ENCODE peak calls at places on chromosomes 4 and X, in ten cellular contexts. O is bronchial epithelial cell, N is choroid plexus epithelial cell, K is fibroblast of pulmonary artery, X is spleen, P is left lung, S is AG09319, U is Peyer's patch, M is endothelial cell, Q is mesothelial cell of epicardium. R is an unnamed sample.

GRCh38 chr4:137310593-137311490 is 221.5 kb downstream of the PCDH18 start:
- DNase-seq in O (peak), N (peak), K (peak), X (no peak), P (no peak), S (peak), U (no peak), M (no peak), Q (no peak), R (peak)

GRCh38 chrX:96389314-96390048 is 295.2 kb upstream of the DIAPH2 start:
- DNase-seq in O (peak), N (peak), K (peak), X (no peak), P (no peak), S (no peak), U (no peak), M (no peak), Q (no peak), R (no peak)

GRCh38 chr4:121072836-121073362 is 564 bp upstream of the NDNF start:
- DNase-seq in O (no peak), N (peak), K (no peak), X (no peak), P (no peak), S (no peak), U (no peak), M (peak), Q (peak), R (no peak)

GRCh38 chrX:132489256-132490085 is 633 bp upstream of the MBNL3 start:
- DNase-seq in O (peak), N (peak), K (peak), X (peak), P (peak), S (no peak), U (peak), M (peak), Q (peak), R (peak)

GRCh38 chr4:16686195-16686594 is 212.2 kb downstream of the LDB2 start:
- DNase-seq in O (peak), N (peak), K (peak), X (no peak), P (no peak), S (peak), U (no peak), M (no peak), Q (no peak), R (peak)

GRCh38 chr4:17232575-17233253 is 279.2 kb downstream of the QDPR start:
- DNase-seq in O (no peak), N (peak), K (peak), X (no peak), P (no peak), S (peak), U (no peak), M (no peak), Q (no peak), R (peak)

GRCh38 chrX:151970027-151970426 is 4.4 kb downstream of the GABRE start:
- DNase-seq in O (no peak), N (no peak), K (no peak), X (no peak), P (no peak), S (no peak), U (no peak), M (no peak), Q (no peak), R (no peak)

GRCh38 chrX:20173856-20174255 is 32.2 kb upstream of the EIF1AX start:
- DNase-seq in O (no peak), N (no peak), K (no peak), X (no peak), P (no peak), S (no peak), U (no peak), M (no peak), Q (no peak), R (no peak)

GRCh38 chr4:80608285-80608980 is 272.9 kb downstream of the CFAP299 start:
- DNase-seq in O (no peak), N (no peak), K (no peak), X (no peak), P (no peak), S (peak), U (no peak), M (no peak), Q (no peak), R (no peak)

GRCh38 chrX:120604359-120604782 is 470 bp downstream of the MCTS1 start:
- DNase-seq in O (peak), N (peak), K (peak), X (no peak), P (no peak), S (no peak), U (no peak), M (no peak), Q (no peak), R (peak)

GRCh38 chrX:131792789-131793462 is 230.2 kb upstream of the STK26 start:
- DNase-seq in O (no peak), N (peak), K (no peak), X (peak), P (peak), S (peak), U (peak), M (peak), Q (no peak), R (peak)

GRCh38 chr4:56261027-56261426 is 126.3 kb downstream of the AASDH start:
- DNase-seq in O (no peak), N (no peak), K (no peak), X (no peak), P (no peak), S (no peak), U (no peak), M (no peak), Q (no peak), R (no peak)

GRCh38 chr4:28001698-28002097 is 1141.1 kb downstream of the STIM2 start:
- DNase-seq in O (no peak), N (no peak), K (no peak), X (no peak), P (no peak), S (no peak), U (no peak), M (no peak), Q (no peak), R (no peak)
- TF ChIP-seq CTCF in O (no peak), N (no peak), K (no peak), X (no peak), P (no peak), S (no peak), U (no peak), M (no peak), Q (no peak), R (no peak)

GRCh38 chr4:8473198-8473919 is 32.8 kb downstream of the TRMT44 start:
- DNase-seq in O (no peak), N (no peak), K (peak), X (no peak), P (no peak), S (peak), U (no peak), M (no peak), Q (no peak), R (no peak)
- TF ChIP-seq CTCF in O (no peak), N (peak), K (no peak), X (no peak), P (no peak), S (peak), U (no peak), M (no peak), Q (no peak), R (no peak)

DNA sequence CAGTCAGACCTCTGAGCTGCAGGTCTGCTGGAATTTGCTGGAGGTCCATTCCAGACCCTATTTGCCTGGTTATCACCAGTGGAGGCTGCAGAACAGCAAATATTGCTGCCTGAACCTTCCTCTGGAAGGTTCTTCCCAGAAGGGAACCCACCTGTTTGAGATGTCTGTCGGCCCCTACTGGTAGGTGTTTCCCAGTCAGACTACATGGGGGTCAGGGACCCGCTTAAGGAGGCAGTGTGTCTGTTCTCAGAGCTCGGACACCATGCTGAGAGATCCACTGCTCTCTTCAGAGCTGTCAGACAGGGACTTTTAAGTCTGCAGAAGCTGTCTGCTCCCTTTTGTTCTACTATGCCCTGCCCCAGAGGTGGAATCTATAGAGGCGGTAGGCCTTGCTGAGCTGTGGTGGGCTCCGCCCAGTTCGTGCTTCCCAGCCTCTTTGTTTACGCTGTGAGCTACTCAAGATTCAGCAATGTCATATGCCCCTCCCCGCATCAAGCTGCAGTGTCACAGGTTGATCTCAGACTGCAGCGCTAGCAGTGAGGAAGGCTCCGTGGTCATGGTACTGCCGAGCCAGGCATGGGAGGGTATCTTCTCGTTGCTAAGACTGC is 44.1 kb upstream of the KDR start:
- DNase-seq in O (peak), N (peak), K (peak), X (no peak), P (no peak), S (no peak), U (no peak), M (no peak), Q (no peak), R (peak)
- TF ChIP-seq CTCF in O (no peak), N (no peak), K (no peak), X (no peak), P (no peak), S (no peak), U (no peak), M (no peak), Q (no peak), R (no peak)

GRCh38 chr4:185654311-185654710 is 119.0 kb upstream of the PDLIM3 start:
- DNase-seq in O (peak), N (no peak), K (no peak), X (no peak), P (no peak), S (no peak), U (no peak), M (no peak), Q (no peak), R (no peak)

GRCh38 chr4:185654965-185655554 is 119.8 kb upstream of the PDLIM3 start:
- DNase-seq in O (no peak), N (no peak), K (no peak), X (no peak), P (no peak), S (no peak), U (no peak), M (no peak), Q (no peak), R (no peak)

GRCh38 chr4:185657699-185658098 is 122.4 kb upstream of the PDLIM3 start:
- DNase-seq in O (no peak), N (no peak), K (no peak), X (no peak), P (no peak), S (no peak), U (no peak), M (no peak), Q (no peak), R (no peak)

GRCh38 chr4:185657191-185657590 is 121.9 kb upstream of the PDLIM3 start:
- DNase-seq in O (no peak), N (no peak), K (peak), X (no peak), P (no peak), S (no peak), U (no peak), M (no peak), Q (no peak), R (no peak)

GRCh38 chr4:185656467-185656890 is 121.2 kb upstream of the PDLIM3 start:
- DNase-seq in O (no peak), N (peak), K (peak), X (no peak), P (peak), S (no peak), U (no peak), M (no peak), Q (peak), R (no peak)
- TF ChIP-seq CTCF in O (peak), N (peak), K (peak), X (no peak), P (peak), S (peak), U (peak), M (no peak), Q (no peak), R (no peak)

GRCh38 chrX:45515262-45516215 is 314.9 kb upstream of the DIPK2B start:
- DNase-seq in O (peak), N (peak), K (peak), X (no peak), P (peak), S (peak), U (no peak), M (peak), Q (no peak), R (peak)
- TF ChIP-seq CTCF in O (peak), N (peak), K (peak), X (no peak), P (peak), S (peak), U (peak), M (no peak), Q (no peak), R (peak)

GRCh38 chrX:17860811-17861495 is at the start of gene RAI2:
- DNase-seq in O (no peak), N (no peak), K (no peak), X (no peak), P (no peak), S (no peak), U (peak), M (peak), Q (no peak), R (no peak)
- TF ChIP-seq CTCF in O (no peak), N (no peak), K (no peak), X (no peak), P (no peak), S (no peak), U (no peak), M (no peak), Q (no peak), R (no peak)

DNA sequence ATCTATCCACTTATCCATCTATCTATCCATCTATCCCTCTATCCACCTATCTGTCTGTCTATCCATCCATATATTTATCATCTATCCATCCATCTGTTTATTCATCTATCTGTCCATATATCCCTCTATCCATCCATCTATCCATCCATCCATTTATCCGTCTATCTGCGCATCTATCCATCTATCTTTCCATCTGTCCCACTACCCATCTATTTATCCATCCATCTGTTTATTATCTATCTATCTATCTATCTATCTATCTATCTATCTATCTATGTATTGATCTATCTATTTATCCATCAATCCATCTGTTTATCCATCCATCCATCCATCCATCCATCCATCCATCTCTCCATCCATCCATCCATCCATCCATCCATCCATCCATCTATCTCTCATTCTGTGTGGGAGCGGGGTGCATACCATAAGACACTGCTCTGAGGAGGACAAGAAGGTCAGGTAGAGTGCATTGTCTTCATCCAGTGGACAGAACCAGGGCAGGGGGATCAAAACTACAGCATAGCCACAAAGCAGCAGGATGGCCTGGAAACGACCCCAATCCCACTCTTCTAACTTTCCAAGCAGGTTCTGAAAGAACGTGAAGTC is 53.2 kb upstream of the ENPP6 start:
- DNase-seq in O (no peak), N (no peak), K (no peak), X (no peak), P (no peak), S (no peak), U (no peak), M (no peak), Q (no peak), R (no peak)
- TF ChIP-seq CTCF in O (no peak), N (no peak), K (no peak), X (no peak), P (no peak), S (no peak), U (no peak), M (no peak), Q (no peak), R (no peak)

R was measured in MCF 10A.